ENCODE peak calls at places on chromosome 1, in seven cellular contexts. K, A, P, B, S, U and Z are unnamed samples.

GRCh38 chr1:233020441-233020840 is 70.0 kb downstream of the NTPCR start:
- DNase-seq in K (no peak), A (no peak), P (no peak), B (peak; percentile 49), S (no peak), U (peak; percentile 25), Z (no peak)

GRCh38 chr1:9733160-9733789 is 81.7 kb downstream of the PIK3CD start:
- DNase-seq in K (no peak), A (peak; percentile 15), P (no peak), B (no peak), S (no peak), U (no peak), Z (no peak)

GRCh38 chr1:204232530-204232929 is 18.7 kb upstream of the GOLT1A start:
- DNase-seq in K (no peak), A (no peak), P (no peak), B (peak; percentile 47), S (no peak), U (peak; percentile 6), Z (no peak)

GRCh38 chr1:51605961-51606723 is 10.8 kb upstream of the OSBPL9 start:
- DNase-seq in K (no peak), A (no peak), P (no peak), B (no peak), S (no peak), U (no peak), Z (no peak)

GRCh38 chr1:211643324-211644212 is 31.9 kb downstream of the NEK2 start:
- DNase-seq in K (peak; percentile 87), A (no peak), P (no peak), B (no peak), S (peak; percentile 78), U (peak; percentile 37), Z (peak; percentile 73)

GRCh38 chr1:21816602-21817302 is 4.7 kb downstream of the LDLRAD2 start:
- DNase-seq in K (peak; percentile 24), A (no peak), P (no peak), B (peak; percentile 47), S (no peak), U (peak; percentile 70), Z (no peak)

GRCh38 chr1:233613252-233614172 is at the start of gene KCNK1:
- DNase-seq in K (peak; percentile 77), A (peak; percentile 57), P (no peak), B (peak; percentile 94), S (peak; percentile 91), U (peak; percentile 88), Z (no peak)

GRCh38 chr1:8337776-8338525 is 20.0 kb downstream of the SLC45A1 start:
- DNase-seq in K (no peak), A (no peak), P (no peak), B (no peak), S (no peak), U (no peak), Z (no peak)

GRCh38 chr1:18938008-18938706 is 18.3 kb downstream of the IFFO2 start:
- DNase-seq in K (no peak), A (no peak), P (no peak), B (no peak), S (no peak), U (no peak), Z (no peak)

GRCh38 chr1:89322402-89322801 is 41.5 kb upstream of the GBP6 start:
- DNase-seq in K (no peak), A (no peak), P (no peak), B (no peak), S (no peak), U (no peak), Z (no peak)

GRCh38 chr1:221693087-221693486 is 48.8 kb downstream of the DUSP10 start:
- DNase-seq in K (no peak), A (no peak), P (no peak), B (no peak), S (no peak), U (no peak), Z (no peak)

GRCh38 chr1:67608661-67609571 is 76.1 kb upstream of the GADD45A start:
- DNase-seq in K (no peak), A (no peak), P (no peak), B (no peak), S (no peak), U (no peak), Z (no peak)

GRCh38 chr1:152968248-152968647 is 2.2 kb upstream of the SPRR4 start:
- DNase-seq in K (no peak), A (peak; percentile 81), P (no peak), B (no peak), S (no peak), U (no peak), Z (no peak)

GRCh38 chr1:51956528-51957509 is 33.7 kb downstream of the RAB3B start:
- DNase-seq in K (peak; percentile 76), A (no peak), P (no peak), B (peak; percentile 54), S (no peak), U (peak; percentile 38), Z (peak; percentile 56)

GRCh38 chr1:41414291-41414690 is 53.1 kb downstream of the FOXO6 start:
- DNase-seq in K (no peak), A (no peak), P (no peak), B (no peak), S (no peak), U (no peak), Z (no peak)

GRCh38 chr1:183559061-183559460 is 31.2 kb downstream of the NCF2 start:
- DNase-seq in K (no peak), A (no peak), P (no peak), B (no peak), S (no peak), U (no peak), Z (no peak)

GRCh38 chr1:173411835-173412742 is 65.0 kb upstream of the PRDX6 start:
- DNase-seq in K (no peak), A (peak; percentile 38), P (no peak), B (peak; percentile 70), S (no peak), U (peak; percentile 73), Z (no peak)

GRCh38 chr1:201702936-201703335 is 126.0 kb upstream of the IPO9 start:
- DNase-seq in K (peak; percentile 97), A (no peak), P (no peak), B (no peak), S (no peak), U (peak; percentile 47), Z (peak; percentile 98)

GRCh38 chr1:171674443-171675405 is 22.2 kb upstream of the MYOC start:
- DNase-seq in K (no peak), A (no peak), P (no peak), B (no peak), S (no peak), U (no peak), Z (no peak)

GRCh38 chr1:101136739-101137138 is 100.1 kb upstream of the S1PR1 start:
- DNase-seq in K (no peak), A (peak; percentile 76), P (no peak), B (peak; percentile 47), S (no peak), U (peak; percentile 46), Z (no peak)

GRCh38 chr1:95117207-95118018 is at the start of gene TLCD4:
- DNase-seq in K (peak; percentile 67), A (peak; percentile 27), P (no peak), B (peak; percentile 7), S (peak; percentile 88), U (peak; percentile 30), Z (peak; percentile 63)

GRCh38 chr1:93531193-93531592 is 83.3 kb downstream of the FNBP1L start:
- DNase-seq in K (no peak), A (no peak), P (no peak), B (no peak), S (no peak), U (no peak), Z (no peak)

GRCh38 chr1:46524843-46525242 is 26.6 kb downstream of the KNCN start:
- DNase-seq in K (no peak), A (no peak), P (no peak), B (no peak), S (no peak), U (no peak), Z (no peak)

GRCh38 chr1:205247130-205247921 is 19.6 kb downstream of the TMCC2 start:
- DNase-seq in K (no peak), A (no peak), P (no peak), B (peak; percentile 68), S (peak; percentile 54), U (no peak), Z (no peak)

GRCh38 chr1:28540651-28541050 is 12.2 kb upstream of the TRNAU1AP start:
- DNase-seq in K (no peak), A (no peak), P (no peak), B (no peak), S (no peak), U (no peak), Z (no peak)

GRCh38 chr1:46807046-46807972 is 8.5 kb downstream of the CYP4B1 start:
- DNase-seq in K (no peak), A (no peak), P (no peak), B (no peak), S (no peak), U (no peak), Z (no peak)